ENCODE peak calls at places on chromosome 11, in five cellular contexts. T is uterus, F is bronchial epithelial cell, E is AG09309, V is BJ. I is an unnamed sample.

GRCh38 chr11:118343981-118344521 is at the start of gene CD3G:
- DNase-seq in T (no peak), F (no peak), E (no peak), V (no peak), I (no peak)

GRCh38 chr11:2761131-2762030 is 61.6 kb upstream of the KCNQ1OT1 start:
- DNase-seq in T (no peak), F (no peak), E (no peak), V (no peak), I (no peak)

GRCh38 chr11:2196970-2197770 is 25.6 kb upstream of the TH start:
- DNase-seq in T (peak; percentile 76), F (peak; percentile 36), E (no peak), V (no peak), I (no peak)

GRCh38 chr11:65393513-65394079 is 7.2 kb downstream of the FRMD8 start:
- DNase-seq in T (no peak), F (no peak), E (no peak), V (no peak), I (no peak)

GRCh38 chr11:26522912-26523610 is 49.0 kb downstream of the MUC15 start:
- DNase-seq in T (no peak), F (peak; percentile 63), E (no peak), V (no peak), I (no peak)

GRCh38 chr11:19244621-19245020 is 3.9 kb upstream of the E2F8 start:
- DNase-seq in T (no peak), F (peak; percentile 97), E (no peak), V (no peak), I (no peak)

GRCh38 chr11:15976433-15977045 is 379.8 kb downstream of the SOX6 start:
- DNase-seq in T (no peak), F (peak; percentile 64), E (no peak), V (no peak), I (no peak)

GRCh38 chr11:2586793-2587131 is 113.0 kb downstream of the KCNQ1OT1 start:
- DNase-seq in T (no peak), F (no peak), E (no peak), V (no peak), I (no peak)

GRCh38 chr11:72234514-72234830 is 9.5 kb downstream of the PHOX2A start:
- DNase-seq in T (no peak), F (no peak), E (no peak), V (no peak), I (no peak)

GRCh38 chr11:92225563-92226308 is 1.1 kb downstream of the FAT3 start:
- DNase-seq in T (no peak), F (no peak), E (no peak), V (no peak), I (no peak)

GRCh38 chr11:106087815-106088435 is 10.5 kb downstream of the AASDHPPT start:
- DNase-seq in T (peak; percentile 46), F (peak; percentile 54), E (no peak), V (no peak), I (no peak)

GRCh38 chr11:35798423-35798822 is 135.8 kb downstream of the TRIM44 start:
- DNase-seq in T (no peak), F (peak; percentile 68), E (no peak), V (no peak), I (no peak)

GRCh38 chr11:37544491-37544890 is 946.5 kb upstream of the RAG2 start:
- DNase-seq in T (no peak), F (peak; percentile 8), E (no peak), V (no peak), I (no peak)

GRCh38 chr11:35387341-35387982 is 31.9 kb downstream of the SLC1A2 start:
- DNase-seq in T (no peak), F (no peak), E (no peak), V (no peak), I (no peak)

GRCh38 chr11:86800076-86800955 is at the start of gene PRSS23:
- DNase-seq in T (peak; percentile 73), F (no peak), E (no peak), V (no peak), I (no peak)

GRCh38 chr11:117037279-117037951 is 60.8 kb downstream of the SIK3 start:
- DNase-seq in T (no peak), F (peak; percentile 33), E (no peak), V (no peak), I (no peak)

GRCh38 chr11:117037952-117038350 is 60.3 kb downstream of the SIK3 start:
- DNase-seq in T (no peak), F (no peak), E (no peak), V (no peak), I (no peak)

GRCh38 chr11:117039270-117039669 is 59.0 kb downstream of the SIK3 start:
- DNase-seq in T (no peak), F (no peak), E (no peak), V (no peak), I (no peak)

GRCh38 chr11:117042689-117043088 is 55.5 kb downstream of the SIK3 start:
- DNase-seq in T (no peak), F (no peak), E (no peak), V (no peak), I (no peak)

GRCh38 chr11:117039897-117040296 is 58.3 kb downstream of the SIK3 start:
- DNase-seq in T (no peak), F (peak; percentile 79), E (no peak), V (no peak), I (no peak)
- TF ChIP-seq CTCF in T (no peak), F (no peak), E (no peak), V (no peak), I (no peak)

GRCh38 chr11:128507936-128508335 is 79.4 kb downstream of the ETS1 start:
- DNase-seq in T (no peak), F (no peak), E (no peak), V (no peak), I (no peak)

GRCh38 chr11:128504489-128504888 is 82.9 kb downstream of the ETS1 start:
- DNase-seq in T (no peak), F (no peak), E (no peak), V (no peak), I (no peak)

GRCh38 chr11:128506999-128507591 is 80.3 kb downstream of the ETS1 start:
- DNase-seq in T (peak; percentile 89), F (peak; percentile 90), E (peak; percentile 95), V (peak; percentile 96), I (peak; percentile 84)

GRCh38 chr11:128505449-128506058 is 81.8 kb downstream of the ETS1 start:
- DNase-seq in T (no peak), F (no peak), E (no peak), V (no peak), I (no peak)

DNA sequence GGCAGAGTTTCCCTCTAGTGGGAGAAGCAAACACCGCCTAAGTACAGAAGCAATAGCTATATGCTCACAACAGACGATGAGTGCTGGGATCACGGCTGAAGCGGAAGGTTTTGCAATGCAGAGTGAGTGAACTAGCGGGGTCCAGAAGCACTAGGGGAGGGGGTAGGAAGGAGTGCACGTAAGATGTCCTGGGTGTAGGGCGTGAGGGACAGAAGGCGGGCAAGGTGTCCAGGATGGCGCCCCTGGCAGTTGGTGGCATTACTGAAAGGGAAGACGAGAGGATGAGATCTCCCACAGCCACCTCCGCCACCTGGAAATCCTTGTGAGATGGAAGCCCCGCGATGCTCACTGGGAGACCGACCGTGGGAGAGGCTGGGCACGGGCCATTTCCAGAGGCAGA is 81.0 kb downstream of the ETS1 start:
- DNase-seq in T (no peak), F (no peak), E (no peak), V (no peak), I (no peak)
- H3K4me3 ChIP-seq in T (no peak overlapping the region), F (no peak overlapping the region), E (no peak overlapping the region), V (no peak overlapping the region), I (no peak overlapping the region)

GRCh38 chr11:129949067-129949466 is 53.6 kb downstream of the PRDM10 start:
- DNase-seq in T (no peak), F (no peak), E (no peak), V (no peak), I (no peak)

GRCh38 chr11:129946256-129946655 is 50.9 kb upstream of the NFRKB start:
- DNase-seq in T (no peak), F (no peak), E (no peak), V (no peak), I (no peak)

GRCh38 chr11:129945377-129945776 is 50.0 kb upstream of the NFRKB start:
- DNase-seq in T (no peak), F (no peak), E (no peak), V (no peak), I (no peak)

GRCh38 chr11:129946965-129947364 is 51.6 kb upstream of the NFRKB start:
- DNase-seq in T (no peak), F (no peak), E (no peak), V (no peak), I (no peak)

GRCh38 chr11:129947474-129947873 is 52.1 kb upstream of the NFRKB start:
- DNase-seq in T (no peak), F (no peak), E (no peak), V (no peak), I (no peak)
- TF ChIP-seq CTCF in T (no peak), F (no peak), E (no peak), V (no peak), I (no peak)

GRCh38 chr11:69156218-69156639 is 494 bp downstream of the SMIM38 start:
- DNase-seq in T (no peak), F (no peak), E (no peak), V (no peak), I (no peak)
- H3K4me3 ChIP-seq in T (no peak overlapping the region), F (no peak overlapping the region), E (no peak overlapping the region), V (no peak overlapping the region), I (no peak overlapping the region)

GRCh38 chr11:96472085-96472484 is 82.3 kb downstream of the JRKL start:
- DNase-seq in T (no peak), F (no peak), E (no peak), V (no peak), I (no peak)
- TF ChIP-seq CTCF in T (no peak), F (peak; percentile 7), E (no peak), V (no peak), I (no peak)

GRCh38 chr11:17209939-17210245 is 2.1 kb upstream of the PIK3C2A start:
- DNase-seq in T (no peak), F (no peak), E (no peak), V (no peak), I (no peak)
- H3K4me3 ChIP-seq in T (no peak overlapping the region), F (no peak overlapping the region), E (no peak overlapping the region), V (no peak overlapping the region), I (no peak overlapping the region)

DNA sequence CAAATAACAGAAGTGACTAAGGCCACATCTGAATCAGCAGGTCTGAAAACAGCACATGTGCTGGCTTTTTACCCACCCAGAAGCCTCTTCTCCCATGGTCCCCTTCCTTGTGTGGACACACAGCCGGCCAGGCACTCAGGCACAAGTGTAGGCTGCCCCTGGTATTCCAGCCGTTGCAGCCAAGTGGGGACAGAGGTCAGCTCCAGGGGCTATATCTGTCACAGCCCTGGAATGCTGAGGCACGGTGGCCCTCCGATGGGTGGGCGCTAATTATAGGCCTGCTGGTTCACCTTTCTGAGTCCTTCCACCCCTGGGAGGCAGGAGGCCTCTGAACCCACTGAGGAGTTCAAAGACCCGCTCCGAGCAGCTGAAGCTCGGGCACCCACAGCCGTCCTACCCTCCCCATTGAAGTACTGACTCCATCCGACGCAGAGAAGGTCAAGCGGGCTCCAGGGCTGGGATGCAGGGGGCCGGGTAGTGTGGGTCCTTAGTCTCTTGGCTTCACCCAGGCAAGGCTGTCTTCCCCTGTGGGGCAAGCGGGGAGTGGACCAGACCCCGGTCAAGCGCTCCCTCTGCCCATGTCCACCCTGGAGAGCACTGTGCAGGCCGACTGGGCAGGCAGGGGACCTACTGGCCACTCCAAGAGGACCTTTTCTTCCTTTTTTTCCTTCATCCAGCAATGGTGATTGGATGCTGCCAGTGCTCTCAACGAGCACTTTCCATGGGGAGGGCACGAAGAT is 14.3 kb downstream of the FGF3 start:
- DNase-seq in T (no peak), F (no peak), E (no peak), V (no peak), I (no peak)
- TF ChIP-seq CTCF in T (no peak), F (no peak), E (no peak), V (no peak), I (no peak)

I was measured in AG04449.